ENCODE peak calls at places on chromosomes 4 and X, in nine cellular contexts. Y is NB4, S is breast epithelium, T is H1, R is HL-60, K is IMR-90, W is PC-3, U is hepatocyte, Q is HepG2. D is an unnamed sample.

GRCh38 chr4:84582988-84583870 is at the start of gene CDS1:
- DNase-seq in R (no peak), U (peak), K (no peak), S (peak), T (peak), W (peak), Y (peak), Q (no peak), D (peak)

GRCh38 chrX:69179380-69179911 is 14.2 kb upstream of the PJA1 start:
- DNase-seq in K (peak), Y (no peak), W (no peak), R (no peak), S (no peak), U (peak), T (no peak), Q (no peak), D (no peak)

GRCh38 chr4:11198516-11199305 is 230.0 kb downstream of the HS3ST1 start:
- DNase-seq in T (no peak), R (no peak), Y (no peak), S (no peak), W (no peak), K (no peak), U (no peak), Q (no peak), D (no peak)

GRCh38 chr4:144302704-144303536 is 162.4 kb upstream of the GYPA start:
- DNase-seq in R (no peak), U (no peak), T (no peak), K (no peak), Y (no peak), Q (no peak), S (no peak), W (no peak), D (no peak)

GRCh38 chrX:31293409-31293808 is 221.6 kb upstream of the FTHL17 start:
- DNase-seq in Q (peak), U (no peak), S (no peak), Y (no peak), R (no peak), T (no peak), W (no peak), K (no peak), D (no peak)

GRCh38 chrX:21725498-21725897 is 32.4 kb downstream of the SMPX start:
- DNase-seq in W (peak), S (no peak), T (no peak), K (peak), Q (peak), Y (peak), R (no peak), U (peak), D (no peak)

GRCh38 chr4:108385076-108385475 is 216.3 kb upstream of the LEF1 start:
- DNase-seq in U (no peak), W (no peak), T (no peak), S (no peak), K (no peak), Y (no peak), Q (no peak), R (no peak), D (no peak)

GRCh38 chr4:173252024-173252935 is 81.9 kb downstream of the HMGB2 start:
- DNase-seq in T (no peak), W (peak), Q (peak), R (peak), K (peak), Y (peak), U (peak), S (no peak), D (no peak)

GRCh38 chrX:108167211-108167872 is 75.8 kb downstream of the ATG4A start:
- DNase-seq in T (no peak), R (no peak), S (no peak), W (peak), U (no peak), Y (no peak), K (peak), Q (no peak), D (no peak)

GRCh38 chrX:124338733-124339514 is 6.5 kb downstream of the TEX13D start:
- DNase-seq in Q (no peak), R (no peak), T (no peak), Y (no peak), K (no peak), U (no peak), S (no peak), W (no peak), D (no peak)

GRCh38 chr4:126679303-126679702 is 953.5 kb upstream of the INTU start:
- DNase-seq in W (no peak), Q (no peak), U (no peak), S (no peak), K (no peak), Y (no peak), R (no peak), T (no peak), D (no peak)

GRCh38 chr4:150337709-150338108 is 244.2 kb upstream of the MAB21L2 start:
- DNase-seq in Q (no peak), S (no peak), W (no peak), K (peak), Y (no peak), R (no peak), T (no peak), U (no peak), D (no peak)

GRCh38 chrX:7771788-7772438 is 71.1 kb upstream of the VCX start:
- DNase-seq in R (no peak), S (no peak), Q (peak), W (no peak), Y (no peak), T (no peak), U (peak), K (no peak), D (no peak)

GRCh38 chr4:121736735-121737351 is 28.1 kb downstream of the SMIM43 start:
- DNase-seq in Q (peak), S (no peak), U (peak), Y (peak), K (peak), T (peak), R (no peak), W (peak), D (no peak)

GRCh38 chr4:7421356-7422097 is 13.2 kb downstream of the PSAPL1 start:
- DNase-seq in Y (no peak), Q (no peak), U (no peak), R (no peak), W (no peak), S (peak), T (peak), K (no peak), D (no peak)

GRCh38 chrX:44904542-44905115 is 31.6 kb downstream of the KDM6A start:
- DNase-seq in W (no peak), T (no peak), K (no peak), U (no peak), S (no peak), R (no peak), Q (no peak), Y (no peak), D (no peak)

GRCh38 chr4:40969499-40969898 is 219.7 kb downstream of the NSUN7 start:
- DNase-seq in W (no peak), U (no peak), K (no peak), R (no peak), Q (no peak), Y (no peak), S (no peak), T (no peak), D (no peak)

GRCh38 chr4:3389879-3390840 is 51.6 kb upstream of the HGFAC start:
- DNase-seq in R (no peak), Q (no peak), K (no peak), U (no peak), S (no peak), Y (no peak), W (no peak), T (peak), D (no peak)

GRCh38 chr4:141078871-141079270 is 54.4 kb downstream of the RNF150 start:
- DNase-seq in K (peak), W (no peak), Y (no peak), R (no peak), Q (no peak), S (no peak), U (no peak), T (no peak), D (no peak)

GRCh38 chrX:74922922-74923321 is 2.3 kb downstream of the NEXMIF start:
- DNase-seq in U (no peak), R (no peak), S (no peak), Y (peak), T (no peak), K (no peak), W (no peak), Q (no peak), D (no peak)

GRCh38 chrX:105703876-105704275 is 118.5 kb upstream of the NRK start:
- DNase-seq in R (no peak), Y (no peak), K (no peak), T (no peak), S (no peak), U (no peak), W (no peak), Q (no peak), D (no peak)

GRCh38 chr4:26288308-26288982 is 32.4 kb upstream of the RBPJ start:
- DNase-seq in U (no peak), T (no peak), Y (peak), S (no peak), Q (no peak), W (peak), K (peak), R (peak), D (no peak)

GRCh38 chr4:101019941-101020401 is 327.4 kb downstream of the PPP3CA start:
- DNase-seq in Y (no peak), T (no peak), W (peak), Q (peak), R (no peak), U (peak), S (no peak), K (peak), D (peak)

GRCh38 chrX:96692911-96693310 is 8.3 kb downstream of the DIAPH2 start:
- DNase-seq in Q (no peak), W (no peak), U (no peak), S (no peak), K (no peak), T (no peak), R (no peak), Y (no peak), D (no peak)

GRCh38 chr4:82761249-82761648 is 37.3 kb downstream of the SCD5 start:
- DNase-seq in Q (no peak), K (no peak), Y (no peak), S (no peak), R (no peak), U (no peak), W (no peak), T (no peak), D (no peak)

GRCh38 chr4:14110407-14110806 is 482.9 kb upstream of the BOD1L1 start:
- DNase-seq in S (no peak), R (no peak), Y (no peak), W (peak), U (no peak), K (peak), Q (no peak), T (no peak), D (no peak)

GRCh38 chrX:110414273-110414672 is 55.6 kb downstream of the RTL9 start:
- DNase-seq in R (no peak), W (no peak), S (no peak), Y (no peak), K (no peak), T (no peak), U (no peak), Q (no peak), D (no peak)

GRCh38 chr4:182143822-182144620 is 99.2 kb upstream of the TENM3 start:
- DNase-seq in U (peak), Y (no peak), W (peak), T (peak), Q (no peak), S (no peak), R (no peak), K (peak), D (no peak)

GRCh38 chr4:163991268-163991667 is 496.8 kb downstream of the TMA16 start:
- DNase-seq in S (no peak), Y (no peak), W (peak), T (no peak), K (no peak), R (no peak), U (peak), Q (no peak), D (no peak)

GRCh38 chr4:156677656-156678055 is 293.9 kb downstream of the PDGFC start:
- DNase-seq in Q (no peak), U (no peak), W (no peak), K (no peak), S (no peak), T (no peak), R (no peak), Y (no peak), D (no peak)

GRCh38 chr4:139184129-139184528 is 7.1 kb upstream of the ELF2 start:
- DNase-seq in U (peak), S (no peak), K (peak), Y (peak), R (no peak), T (no peak), Q (no peak), W (peak), D (no peak)

GRCh38 chrX:71542825-71543224 is 9.9 kb downstream of the OGT start:
- DNase-seq in W (peak), Q (no peak), Y (no peak), T (no peak), K (no peak), U (no peak), R (no peak), S (no peak), D (no peak)

GRCh38 chrX:34927866-34928265 is 14.7 kb upstream of the FAM47B start:
- DNase-seq in R (no peak), K (no peak), Y (no peak), T (no peak), Q (no peak), U (no peak), W (no peak), S (no peak), D (no peak)

GRCh38 chrX:10633722-10634121 is 13.3 kb upstream of the MID1 start:
- DNase-seq in R (no peak), K (peak), Q (no peak), S (no peak), W (peak), U (peak), T (no peak), Y (peak), D (no peak)

GRCh38 chr4:164824581-164824980 is 52.4 kb upstream of the APELA start:
- DNase-seq in R (no peak), Y (no peak), U (no peak), K (no peak), S (no peak), T (no peak), Q (no peak), W (no peak), D (no peak)

GRCh38 chrX:154599531-154599930 is 14.6 kb downstream of the CTAG1A start:
- DNase-seq in W (no peak), T (no peak), Q (no peak), U (no peak), Y (no peak), R (no peak), K (no peak), S (no peak), D (no peak)

GRCh38 chrX:39576081-39576701 is 521.6 kb downstream of the BCOR start:
- DNase-seq in Q (no peak), U (no peak), Y (no peak), K (no peak), W (no peak), S (no peak), R (no peak), T (peak), D (no peak)

GRCh38 chrX:100928660-100929613 is at the start of gene XKRX:
- DNase-seq in R (no peak), T (peak), U (peak), S (peak), K (no peak), Q (no peak), W (peak), Y (no peak), D (no peak)

GRCh38 chr4:8005814-8006215 is 66.2 kb upstream of the AFAP1 start:
- DNase-seq in R (no peak), W (no peak), U (no peak), Y (no peak), T (no peak), Q (no peak), K (no peak), S (no peak), D (no peak)

GRCh38 chr4:175431635-175432034 is 380.4 kb downstream of the GPM6A start:
- DNase-seq in U (no peak), K (no peak), S (no peak), T (no peak), R (no peak), W (no peak), Y (no peak), Q (no peak), D (no peak)

GRCh38 chr4:6205973-6206372 is 5.6 kb upstream of the JAKMIP1 start:
- DNase-seq in R (no peak), S (no peak), K (no peak), Q (no peak), T (no peak), U (no peak), Y (no peak), W (no peak), D (no peak)

GRCh38 chr4:6206771-6207290 is 6.5 kb upstream of the JAKMIP1 start:
- DNase-seq in Q (no peak), Y (no peak), S (peak), U (no peak), T (no peak), R (no peak), K (no peak), W (no peak), D (no peak)

GRCh38 chr4:6205584-6205965 is 5.2 kb upstream of the JAKMIP1 start:
- DNase-seq in Y (no peak), Q (no peak), R (no peak), S (peak), T (no peak), K (no peak), W (no peak), U (no peak), D (no peak)

GRCh38 chr4:6204098-6204497 is 3.7 kb upstream of the JAKMIP1 start:
- DNase-seq in S (peak), T (no peak), Y (no peak), W (no peak), Q (no peak), R (no peak), U (no peak), K (no peak), D (no peak)

DNA sequence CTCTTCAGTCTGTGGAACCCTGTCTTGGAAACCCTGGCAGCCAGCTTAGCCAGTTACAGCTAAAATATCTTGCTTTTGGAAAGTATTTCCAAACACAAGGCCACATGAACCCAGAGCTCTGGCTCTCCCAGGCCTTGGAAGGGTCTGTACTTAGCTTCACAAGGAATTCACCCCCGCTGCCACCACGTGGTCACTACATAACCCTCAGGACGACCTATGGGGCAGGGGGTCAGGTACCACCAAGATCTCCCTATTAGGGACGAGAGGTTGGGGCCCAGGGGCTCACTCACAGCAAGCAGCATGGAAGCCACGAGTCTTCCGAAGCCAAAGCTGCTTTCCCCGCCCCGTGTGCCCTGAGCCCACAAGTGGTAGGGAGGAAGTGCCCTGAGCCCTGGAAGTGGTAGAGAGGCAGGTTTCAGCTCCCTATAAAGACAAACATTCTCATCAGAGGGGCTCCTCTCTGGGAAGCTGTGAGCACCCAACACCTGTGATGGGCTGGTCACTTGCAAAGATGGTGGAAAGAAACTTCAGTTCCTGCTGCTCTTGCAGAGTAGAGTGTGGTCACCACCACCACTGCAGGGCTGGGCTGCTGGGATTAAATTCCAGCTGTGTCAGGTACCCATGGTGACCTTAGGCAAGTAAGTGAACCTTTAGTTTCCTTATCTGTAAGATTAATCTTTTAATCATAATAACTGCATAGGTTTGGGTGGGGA is 4.7 kb upstream of the JAKMIP1 start:
- DNase-seq in Q (no peak), U (no peak), R (no peak), S (peak), K (no peak), W (no peak), Y (no peak), T (no peak), D (no peak)
- H3K4me3 ChIP-seq in Q (no peak), U (no peak), R (no peak), S (no peak), K (no peak), W (no peak), Y (no peak), T (no peak), D (no peak)

GRCh38 chr4:112147697-112148096 is 2.4 kb downstream of the FAM241A start:
- DNase-seq in K (no peak), S (no peak), T (no peak), R (no peak), Y (no peak), W (no peak), Q (no peak), U (no peak), D (no peak)
- H3K4me3 ChIP-seq in K (no peak), S (peak), T (no peak), R (peak), Y (no peak), W (no peak), Q (no peak), U (no peak), D (no peak)

GRCh38 chrX:53254570-53255461 is 26.6 kb downstream of the IQSEC2 start:
- DNase-seq in U (no peak), S (no peak), Q (no peak), T (no peak), K (no peak), R (no peak), W (no peak), Y (no peak), D (no peak)

GRCh38 chrX:53257670-53258423 is 23.5 kb downstream of the IQSEC2 start:
- DNase-seq in R (no peak), Y (no peak), T (no peak), S (no peak), Q (no peak), K (no peak), W (no peak), U (no peak), D (no peak)

GRCh38 chrX:53255738-53256191 is 25.6 kb downstream of the IQSEC2 start:
- DNase-seq in U (no peak), K (no peak), Y (no peak), T (no peak), Q (no peak), W (no peak), R (no peak), S (no peak), D (no peak)

GRCh38 chrX:53256446-53257041 is 24.8 kb downstream of the IQSEC2 start:
- DNase-seq in K (no peak), W (no peak), R (no peak), Q (no peak), Y (no peak), T (no peak), U (no peak), S (no peak), D (no peak)

GRCh38 chrX:53257166-53257565 is 24.2 kb downstream of the IQSEC2 start:
- DNase-seq in R (no peak), K (no peak), Y (no peak), T (no peak), W (no peak), Q (no peak), U (no peak), S (no peak), D (no peak)
- H3K4me3 ChIP-seq in R (no peak), K (no peak), Y (no peak), T (no peak), W (no peak), Q (no peak), U (no peak), S (no peak), D (no peak)

DNA sequence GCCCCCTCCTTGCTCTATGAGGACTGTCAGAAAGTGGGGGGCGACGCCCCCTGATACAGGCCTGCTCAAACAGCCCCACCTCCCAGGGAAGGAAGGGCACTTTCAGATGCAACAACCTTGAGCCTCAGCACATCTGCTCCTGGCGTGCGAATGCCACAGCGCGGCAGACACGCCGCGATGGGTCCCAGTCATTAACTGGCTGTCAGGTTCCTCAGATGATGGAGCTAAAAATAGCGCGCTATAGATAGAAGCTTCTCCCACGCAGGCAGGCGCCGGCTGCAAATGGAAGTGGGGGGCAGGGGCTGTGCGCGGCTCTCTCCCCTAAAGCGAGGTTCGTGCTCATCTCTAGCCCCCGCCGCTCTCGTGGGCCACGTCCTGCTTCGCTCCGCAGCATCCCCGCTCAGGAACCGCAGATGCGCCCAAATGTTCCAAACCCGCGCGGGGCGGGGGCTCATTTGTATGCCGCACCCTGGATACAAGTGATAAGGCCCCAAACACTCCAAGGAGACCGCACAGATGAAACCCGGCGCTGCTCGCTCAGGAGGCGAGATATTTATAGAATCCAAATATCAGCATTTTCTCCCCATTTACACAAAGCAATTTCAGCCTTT is 57.7 kb upstream of the LGI2 start:
- DNase-seq in T (no peak), W (no peak), K (peak), Y (peak), Q (no peak), S (no peak), R (peak), U (no peak), D (no peak)
- H3K4me3 ChIP-seq in T (no peak), W (no peak), K (no peak), Y (peak), Q (no peak), S (no peak), R (peak), U (no peak), D (no peak)

D was measured in effector memory CD4-positive, alpha-beta T cell.